ENCODE peak calls at places on chromosome 14, in five cellular contexts. Z, R, O, K and M are unnamed samples.

GRCh38 chr14:79467837-79468236 is 743.5 kb downstream of the DIO2 start:
- DNase-seq in K (no peak), R (no peak), O (no peak), Z (no peak), M (no peak)

GRCh38 chr14:41606249-41607118 is at the start of gene LRFN5:
- DNase-seq in O (no peak), R (peak), K (peak), Z (peak), M (no peak)

GRCh38 chr14:59213368-59214315 is 25.2 kb downstream of the DAAM1 start:
- DNase-seq in O (peak), K (no peak), Z (no peak), R (no peak), M (no peak)

GRCh38 chr14:99210333-99210732 is 61.7 kb downstream of the BCL11B start:
- DNase-seq in R (no peak), O (no peak), Z (no peak), K (no peak), M (no peak)

GRCh38 chr14:48349689-48350088 is 674.3 kb upstream of the MDGA2 start:
- DNase-seq in O (no peak), R (no peak), K (no peak), Z (no peak), M (no peak)

GRCh38 chr14:36647827-36648753 is 13.6 kb upstream of the PAX9 start:
- DNase-seq in O (peak), R (peak), Z (peak), K (peak), M (peak)

GRCh38 chr14:93042968-93043940 is 72.5 kb downstream of the ITPK1 start:
- DNase-seq in O (peak), R (no peak), Z (no peak), K (peak), M (no peak)

GRCh38 chr14:60310086-60310684 is 61.2 kb downstream of the PPM1A start:
- DNase-seq in O (no peak), Z (no peak), K (no peak), R (no peak), M (no peak)

GRCh38 chr14:26606729-26607128 is 8.9 kb upstream of the NOVA1 start:
- DNase-seq in O (no peak), R (no peak), Z (no peak), K (no peak), M (no peak)

GRCh38 chr14:89117017-89117416 is 292.6 kb downstream of the TTC8 start:
- DNase-seq in Z (no peak), O (no peak), R (no peak), K (no peak), M (no peak)

GRCh38 chr14:100825691-100826331 is at the start of gene MEG3:
- DNase-seq in K (no peak), Z (no peak), O (no peak), R (no peak), M (no peak)

DNA sequence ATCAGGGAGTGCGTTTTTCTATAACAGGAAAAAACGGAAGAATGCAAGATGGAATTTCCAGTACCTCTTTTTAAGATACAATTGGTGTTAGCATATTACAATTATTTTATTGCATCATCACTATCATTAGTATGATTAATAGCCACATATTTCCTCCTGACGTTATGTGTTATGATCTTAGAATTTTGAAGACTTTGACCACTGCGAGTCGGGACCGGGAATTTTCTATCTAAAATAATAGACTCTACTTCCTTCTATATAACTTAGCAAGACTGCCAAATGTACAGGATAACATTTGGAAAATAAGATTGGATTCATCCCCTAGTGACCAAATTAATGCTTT is 717 bp upstream of the SAV1 start:
- DNase-seq in K (no peak), R (no peak), O (no peak), Z (no peak), M (no peak)
- H3K4me3 ChIP-seq in K (peak), R (peak), O (peak), Z (peak), M (peak)

GRCh38 chr14:21069388-21070082 is 569 bp upstream of the ARHGEF40 start:
- DNase-seq in Z (no peak), O (peak), R (peak), K (peak), M (peak)
- H3K27ac ChIP-seq in Z (no peak), O (peak), R (peak), K (peak), M (no peak)

GRCh38 chr14:52005625-52006024 is 16.3 kb downstream of the RTRAF start:
- DNase-seq in R (no peak), K (no peak), O (no peak), Z (no peak), M (no peak)
- TF ChIP-seq GABPA in R (no peak), K (no peak), O (no peak), Z (no peak), M (no peak)

GRCh38 chr14:53519137-53519536 is 366.0 kb upstream of the DDHD1 start:
- DNase-seq in Z (no peak), K (no peak), R (no peak), O (no peak), M (no peak)
- H3K4me3 ChIP-seq in Z (no peak), K (no peak), R (no peak), O (no peak), M (no peak)

GRCh38 chr14:101980700-101981099 is 16.3 kb downstream of the DYNC1H1 start:
- DNase-seq in Z (no peak), O (peak), R (no peak), K (no peak), M (no peak)
- H3K27ac ChIP-seq in Z (no peak), O (no peak), R (no peak), K (peak), M (no peak)